ENCODE peak calls at places on chromosomes 3 and 15, in six cellular contexts. Z is AG04450, Q is endothelial cell of umbilical vein, U is HepG2, H is breast epithelium, F is upper lobe of right lung. C is an unnamed sample.

GRCh38 chr15:32134777-32135307 is 104.5 kb downstream of the CHRNA7 start:
- DNase-seq in Q (no peak), H (no peak), F (peak), Z (no peak), U (no peak), C (peak)

GRCh38 chr3:183428140-183429023 is at the start of gene MCF2L2:
- DNase-seq in H (no peak), Q (peak), Z (no peak), F (peak), U (no peak), C (peak)

GRCh38 chr3:12750658-12751071 is 8.4 kb downstream of the TMEM40 start:
- DNase-seq in F (no peak), H (no peak), U (no peak), Z (no peak), Q (peak), C (no peak)

GRCh38 chr3:46719735-46720271 is 2.1 kb upstream of the PRSS50 start:
- DNase-seq in H (peak), Z (no peak), U (no peak), Q (no peak), F (no peak), C (no peak)

GRCh38 chr15:84079885-84080777 is 155.4 kb upstream of the GOLGA6L4 start:
- DNase-seq in Z (no peak), Q (no peak), U (no peak), F (peak), H (no peak), C (peak)

GRCh38 chr15:97168704-97169475 is 791.6 kb upstream of the ARRDC4 start:
- DNase-seq in F (no peak), H (no peak), U (no peak), Z (no peak), Q (no peak), C (no peak)

GRCh38 chr15:77642793-77643430 is 10.2 kb upstream of the LINGO1 start:
- DNase-seq in U (peak), Q (no peak), Z (no peak), H (no peak), F (no peak), C (no peak)

GRCh38 chr15:89119489-89120478 is 31.5 kb downstream of the ABHD2 start:
- DNase-seq in Q (peak), F (no peak), Z (no peak), U (peak), H (no peak), C (no peak)

GRCh38 chr3:64082917-64083587 is 59.8 kb upstream of the PSMD6 start:
- DNase-seq in U (no peak), F (no peak), Z (no peak), Q (no peak), H (no peak), C (no peak)

GRCh38 chr15:91537868-91538267 is 315.6 kb upstream of the SLCO3A1 start:
- DNase-seq in Q (no peak), F (no peak), Z (no peak), U (no peak), H (no peak), C (no peak)

GRCh38 chr15:86834115-86834863 is 754.6 kb downstream of the AGBL1 start:
- DNase-seq in U (no peak), Z (no peak), F (no peak), Q (no peak), H (no peak), C (no peak)
- H3K27ac ChIP-seq in U (no peak), Z (no peak), F (no peak), Q (no peak), H (no peak), C (no peak)

DNA sequence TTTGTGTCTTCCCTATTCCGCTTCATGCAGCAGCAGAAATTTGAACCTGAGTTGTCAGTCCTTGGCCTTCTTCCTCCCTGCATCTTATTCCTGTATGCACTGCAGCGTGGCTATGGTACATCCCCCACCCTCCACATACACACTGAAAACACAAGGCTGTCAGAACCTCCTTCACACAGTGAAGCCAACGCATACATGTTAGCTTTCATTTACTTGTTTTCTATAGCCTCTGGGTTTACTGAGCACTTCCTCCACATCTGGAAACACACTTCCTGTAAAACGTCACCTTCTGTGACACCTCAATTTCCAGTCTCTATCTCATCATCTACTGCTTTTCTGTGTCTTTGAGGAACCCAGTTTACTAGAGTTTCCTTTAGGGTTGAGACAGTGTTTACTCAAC is 47.0 kb downstream of the SUSD5 start:
- DNase-seq in F (no peak), U (no peak), Q (no peak), H (no peak), Z (no peak), C (no peak)
- H3K27ac ChIP-seq in F (no peak), U (no peak), Q (no peak), H (no peak), Z (no peak), C (no peak)

DNA sequence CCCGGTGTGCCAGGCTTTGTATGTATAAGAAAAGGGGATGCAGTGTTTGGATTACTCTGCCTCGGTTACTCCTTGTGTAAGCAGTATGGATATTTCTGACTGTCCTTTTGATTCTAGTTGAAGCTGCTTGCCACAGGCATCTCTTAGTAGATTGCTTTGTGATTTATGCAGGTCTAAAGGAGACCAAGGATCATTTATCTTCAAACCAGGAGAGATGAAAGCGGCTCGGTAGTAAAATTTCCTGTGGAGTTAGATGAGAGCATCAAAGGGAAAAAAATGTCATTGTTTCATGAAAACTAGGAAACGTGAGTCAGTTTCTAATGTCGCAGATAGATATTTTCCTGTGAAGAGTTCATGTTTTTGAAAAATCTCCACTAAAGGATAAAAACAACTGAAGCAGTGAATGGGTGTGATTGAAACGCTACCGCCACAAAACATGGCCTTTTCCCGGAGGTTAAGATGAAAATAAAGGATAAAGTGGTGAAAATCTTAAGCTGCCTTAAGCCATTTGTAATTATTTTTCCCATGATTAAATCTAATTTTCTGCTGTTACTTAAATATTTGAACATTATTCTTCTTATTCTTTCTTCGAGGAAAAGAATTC is 254.1 kb upstream of the TBL1XR1 start:
- DNase-seq in F (no peak), Q (peak), Z (no peak), U (peak), H (no peak), C (no peak)
- H3K27ac ChIP-seq in F (peak), Q (peak), Z (peak), U (no peak), H (peak), C (no peak)

DNA sequence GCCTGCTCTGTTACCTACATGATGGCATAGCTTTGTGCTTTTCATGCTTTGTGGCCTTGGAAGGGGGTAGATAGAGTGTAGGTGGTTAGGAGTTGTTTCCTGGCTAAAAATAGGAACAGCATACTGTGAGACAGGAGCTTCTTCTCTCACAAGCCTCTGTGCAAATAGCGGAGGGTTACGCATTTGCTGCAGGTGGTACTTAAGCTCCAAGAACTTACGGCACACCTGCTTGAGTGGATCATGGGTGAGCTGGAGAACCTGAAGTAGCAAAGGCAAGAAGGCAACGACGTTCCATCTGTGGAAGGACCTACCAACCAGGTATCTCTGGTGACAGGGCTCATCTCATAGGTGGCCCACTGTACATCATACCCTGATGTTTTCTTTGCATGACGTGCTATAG is 66.0 kb downstream of the ST6GAL1 start:
- DNase-seq in Q (no peak), Z (no peak), F (no peak), U (no peak), H (no peak), C (no peak)
- H3K27ac ChIP-seq in Q (no peak), Z (no peak), F (no peak), U (no peak), H (no peak), C (no peak)

GRCh38 chr3:177126015-177126773 is 71.1 kb downstream of the TBL1XR1 start:
- DNase-seq in Q (peak), U (no peak), Z (no peak), H (no peak), F (no peak), C (no peak)

GRCh38 chr3:177123820-177124219 is 73.5 kb downstream of the TBL1XR1 start:
- DNase-seq in H (no peak), F (no peak), Z (no peak), Q (no peak), U (no peak), C (no peak)

GRCh38 chr3:177119829-177120228 is 77.5 kb downstream of the TBL1XR1 start:
- DNase-seq in F (no peak), H (no peak), Z (no peak), Q (no peak), U (no peak), C (no peak)

GRCh38 chr3:177124882-177125281 is 72.4 kb downstream of the TBL1XR1 start:
- DNase-seq in H (no peak), Z (no peak), F (no peak), Q (no peak), U (no peak), C (no peak)

DNA sequence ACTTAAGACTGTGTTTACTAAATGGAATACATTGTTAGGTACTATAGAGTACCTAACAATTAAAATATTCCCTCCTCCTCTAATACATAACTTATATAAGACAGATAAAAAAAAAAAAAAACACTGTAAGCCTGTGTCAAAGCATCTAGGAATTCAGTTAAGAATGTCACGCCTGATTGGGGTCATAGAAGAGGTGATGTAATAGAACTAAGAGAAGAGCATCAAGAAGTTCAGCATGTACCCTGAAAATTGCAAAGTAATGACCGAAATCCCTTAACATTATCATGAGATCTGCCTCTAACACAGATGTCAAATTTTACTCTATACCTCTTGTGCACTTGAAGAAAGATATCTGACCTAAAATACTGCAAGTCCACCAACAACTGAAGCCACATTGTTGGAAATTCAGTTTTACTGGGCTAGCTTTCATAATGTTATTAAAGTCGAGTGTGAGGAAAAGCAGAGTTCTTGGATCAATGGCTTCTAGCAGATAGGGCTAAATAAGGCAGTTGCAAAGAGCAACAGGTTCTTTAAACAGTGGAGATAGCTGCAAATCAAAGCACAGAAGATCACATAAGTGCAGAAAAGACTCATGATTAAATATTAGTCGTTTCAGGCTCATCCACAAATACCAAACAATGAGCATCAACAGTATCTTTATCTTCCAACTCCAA is 75.0 kb downstream of the TBL1XR1 start:
- DNase-seq in H (no peak), Z (no peak), U (no peak), Q (no peak), F (no peak), C (no peak)
- H3K27ac ChIP-seq in H (no peak), Z (no peak), U (no peak), Q (no peak), F (no peak), C (no peak)

GRCh38 chr15:43878466-43878865 is 51.7 kb downstream of the WDR76 start:
- DNase-seq in U (no peak), Z (no peak), F (no peak), H (no peak), Q (no peak), C (no peak)

GRCh38 chr15:43880406-43881184 is 53.8 kb downstream of the WDR76 start:
- DNase-seq in H (no peak), Z (no peak), F (no peak), U (no peak), Q (no peak), C (no peak)

GRCh38 chr15:43881944-43882343 is 55.1 kb downstream of the WDR76 start:
- DNase-seq in F (no peak), U (no peak), Q (peak), H (no peak), Z (no peak), C (no peak)

GRCh38 chr15:43877371-43877770 is 50.6 kb downstream of the WDR76 start:
- DNase-seq in U (peak), Q (no peak), Z (no peak), H (no peak), F (no peak), C (no peak)

GRCh38 chr15:43879386-43880355 is 52.9 kb downstream of the WDR76 start:
- DNase-seq in H (no peak), Q (no peak), F (no peak), Z (no peak), U (no peak), C (no peak)
- H3K27ac ChIP-seq in H (no peak), Q (no peak), F (no peak), Z (no peak), U (no peak), C (no peak)

GRCh38 chr3:73786346-73786807 is 161.6 kb upstream of the PDZRN3 start:
- DNase-seq in F (no peak), H (no peak), Z (peak), Q (peak), U (no peak), C (no peak)

GRCh38 chr3:73781536-73781935 is 156.8 kb upstream of the PDZRN3 start:
- DNase-seq in Z (no peak), Q (no peak), F (no peak), H (no peak), U (no peak), C (no peak)

GRCh38 chr3:73787620-73788019 is 162.9 kb upstream of the PDZRN3 start:
- DNase-seq in F (no peak), H (no peak), U (no peak), Z (no peak), Q (no peak), C (no peak)

GRCh38 chr3:73784647-73785420 is 160.1 kb upstream of the PDZRN3 start:
- DNase-seq in Q (no peak), Z (no peak), F (no peak), U (no peak), H (no peak), C (no peak)

GRCh38 chr3:73783811-73784210 is 159.1 kb upstream of the PDZRN3 start:
- DNase-seq in U (no peak), Z (no peak), H (no peak), Q (no peak), F (no peak), C (no peak)
- H3K27ac ChIP-seq in U (no peak), Z (no peak), H (no peak), Q (no peak), F (no peak), C (no peak)

GRCh38 chr15:41809526-41810220 is 18.2 kb upstream of the JMJD7 start:
- DNase-seq in U (no peak), H (no peak), Z (no peak), F (no peak), Q (no peak), C (no peak)
- H3K27ac ChIP-seq in U (no peak), H (no peak), Z (no peak), F (no peak), Q (no peak), C (no peak)

GRCh38 chr15:65762914-65763787 is 28.9 kb downstream of the DENND4A start:
- DNase-seq in Z (no peak), Q (no peak), U (no peak), F (no peak), H (no peak), C (no peak)

GRCh38 chr15:65759441-65759840 is 32.7 kb downstream of the DENND4A start:
- DNase-seq in U (no peak), Q (no peak), H (no peak), Z (no peak), F (no peak), C (no peak)

GRCh38 chr15:65758242-65758641 is 33.9 kb downstream of the DENND4A start:
- DNase-seq in Z (no peak), F (no peak), U (no peak), Q (no peak), H (no peak), C (no peak)

GRCh38 chr15:65761210-65761926 is 30.7 kb downstream of the DENND4A start:
- DNase-seq in U (no peak), F (no peak), H (no peak), Q (no peak), Z (no peak), C (no peak)

DNA sequence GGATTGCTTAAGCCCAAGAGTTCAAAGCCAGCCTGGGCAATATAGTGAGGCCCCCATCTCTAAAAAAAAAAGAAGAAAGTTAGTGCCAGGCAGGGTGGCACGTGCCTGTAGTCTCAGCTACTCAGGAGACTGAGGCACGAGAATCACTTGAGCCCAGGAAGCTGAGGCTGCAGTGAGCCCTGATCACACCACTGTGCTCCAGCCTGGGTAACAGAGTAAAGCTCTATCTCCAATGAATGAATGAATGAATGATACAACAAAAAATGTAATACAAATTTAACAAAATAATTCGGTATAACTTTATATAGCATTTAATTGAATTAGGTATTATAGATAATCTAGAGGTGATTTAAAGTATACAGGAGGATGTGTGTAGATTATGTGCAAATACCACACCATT is 29.7 kb downstream of the DENND4A start:
- DNase-seq in Q (no peak), F (no peak), U (no peak), Z (no peak), H (no peak), C (no peak)
- H3K27ac ChIP-seq in Q (no peak), F (no peak), U (no peak), Z (no peak), H (no peak), C (no peak)

GRCh38 chr3:134326126-134326525 is 48.1 kb downstream of the AMOTL2 start:
- DNase-seq in F (no peak), Z (no peak), U (no peak), H (peak), Q (peak), C (no peak)

GRCh38 chr3:134328846-134329245 is 45.4 kb downstream of the AMOTL2 start:
- DNase-seq in U (no peak), Z (no peak), Q (no peak), H (no peak), F (no peak), C (no peak)

GRCh38 chr3:134326760-134327593 is 47.3 kb downstream of the AMOTL2 start:
- DNase-seq in F (no peak), Z (peak), U (peak), H (peak), Q (peak), C (no peak)

GRCh38 chr3:134327594-134327975 is 46.7 kb downstream of the AMOTL2 start:
- DNase-seq in F (no peak), U (no peak), Z (no peak), H (no peak), Q (peak), C (no peak)

DNA sequence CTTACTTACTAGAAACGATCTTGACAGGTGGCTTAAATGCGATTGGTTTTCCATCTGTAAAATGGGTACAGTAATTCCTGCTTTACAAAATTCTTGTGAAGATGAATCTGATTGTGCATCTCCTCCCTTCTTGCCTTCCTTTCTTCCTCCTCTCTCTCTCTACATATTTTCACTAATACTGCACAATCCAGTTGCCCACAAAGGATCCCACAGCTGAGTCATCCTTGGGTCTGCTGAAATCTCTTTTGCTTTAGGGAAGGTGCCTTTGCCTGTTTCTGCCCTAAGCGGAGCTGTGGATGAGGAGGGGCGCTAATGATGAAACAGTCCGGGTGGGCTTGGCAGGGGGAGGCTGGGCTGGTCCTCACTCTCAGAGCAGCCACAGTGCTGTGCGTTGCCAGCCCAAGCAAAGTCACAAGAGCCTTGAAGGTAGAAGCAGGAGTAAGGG is 46.1 kb downstream of the AMOTL2 start:
- DNase-seq in Q (no peak), H (peak), F (no peak), Z (peak), U (no peak), C (no peak)
- H3K27ac ChIP-seq in Q (no peak), H (peak), F (peak), Z (peak), U (no peak), C (no peak)